ENCODE peak calls at places on chromosomes 16 and 17, in five cellular contexts. M is sigmoid colon, Y is IMR-90, D is heart left ventricle, S is adrenal gland. G is an unnamed sample.
A peak's percentile ranks its signal among the peaks of the same experiment; 100 is the strongest.

GRCh38 chr16:64864232-64864803 is 257.5 kb downstream of the CDH11 start:
- DNase-seq in M (no peak), Y (peak; percentile 98), D (no peak), S (no peak), G (peak; percentile 45)

GRCh38 chr16:50165473-50165872 is 12.4 kb downstream of the TENT4B start:
- DNase-seq in S (no peak), D (no peak), Y (no peak), M (no peak), G (no peak)

GRCh38 chr16:19232988-19233387 is 52.5 kb upstream of the CLEC19A start:
- DNase-seq in Y (no peak), S (no peak), M (no peak), D (no peak), G (no peak)

GRCh38 chr16:67415872-67416793 is at the start of gene ZDHHC1:
- DNase-seq in M (peak; percentile 87), Y (peak; percentile 61), S (peak; percentile 81), D (peak; percentile 88), G (peak; percentile 74)

GRCh38 chr16:88527937-88528743 is 42.1 kb upstream of the ZC3H18 start:
- DNase-seq in M (no peak), Y (no peak), D (peak; percentile 63), S (no peak), G (no peak)

GRCh38 chr17:41369713-41370112 is at the start of gene KRT33B:
- DNase-seq in S (no peak), Y (no peak), M (no peak), D (no peak), G (no peak)

GRCh38 chr17:14464741-14465140 is 163.9 kb downstream of the HS3ST3B1 start:
- DNase-seq in Y (peak; percentile 70), S (no peak), M (no peak), D (no peak), G (no peak)

GRCh38 chr17:77698903-77699615 is 259.4 kb upstream of the TNRC6C start:
- DNase-seq in D (no peak), S (no peak), Y (no peak), M (no peak), G (no peak)

GRCh38 chr17:35257080-35257701 is 14.3 kb downstream of the SLFN5 start:
- DNase-seq in M (peak; percentile 74), D (no peak), Y (peak; percentile 41), S (peak; percentile 65), G (peak; percentile 7)

GRCh38 chr17:40023590-40024292 is 8.5 kb downstream of the CSF3 start:
- DNase-seq in M (peak; percentile 67), Y (no peak), S (peak; percentile 36), D (peak; percentile 67), G (no peak)

GRCh38 chr17:20315321-20315720 is 152.0 kb downstream of the LGALS9B start:
- DNase-seq in Y (no peak), D (no peak), S (no peak), M (no peak), G (no peak)

GRCh38 chr17:44376124-44376523 is 12.5 kb upstream of the FAM171A2 start:
- DNase-seq in Y (peak; percentile 10), S (no peak), M (peak; percentile 70), D (no peak), G (peak; percentile 61)

GRCh38 chr16:78957328-78958100 is 643.0 kb downstream of the MAF start:
- DNase-seq in S (no peak), Y (no peak), D (no peak), M (no peak), G (no peak)

GRCh38 chr17:68759343-68760140 is 158.4 kb upstream of the FAM20A start:
- DNase-seq in M (peak; percentile 94), Y (peak; percentile 93), S (peak; percentile 86), D (peak; percentile 86), G (peak; percentile 87)

GRCh38 chr16:5615868-5616642 is 518.5 kb upstream of the EEF2KMT start:
- DNase-seq in S (peak; percentile 46), Y (no peak), M (peak; percentile 66), D (peak; percentile 64), G (peak; percentile 70)

GRCh38 chr16:48277158-48277557 is 29.8 kb upstream of the ABCC11 start:
- DNase-seq in Y (no peak), M (no peak), S (no peak), D (no peak), G (no peak)

GRCh38 chr17:56144205-56144604 is 9.1 kb upstream of the ANKFN1 start:
- DNase-seq in S (no peak), Y (no peak), M (no peak), D (no peak), G (no peak)

GRCh38 chr17:56146005-56146404 is 7.3 kb upstream of the ANKFN1 start:
- DNase-seq in D (no peak), Y (no peak), M (no peak), S (no peak), G (no peak)

GRCh38 chr17:56142781-56143180 is 10.5 kb upstream of the ANKFN1 start:
- DNase-seq in D (no peak), Y (peak; percentile 21), S (no peak), M (no peak), G (no peak)

GRCh38 chr17:56142325-56142724 is 10.9 kb upstream of the ANKFN1 start:
- DNase-seq in Y (peak; percentile 95), M (no peak), D (no peak), S (no peak), G (no peak)

DNA sequence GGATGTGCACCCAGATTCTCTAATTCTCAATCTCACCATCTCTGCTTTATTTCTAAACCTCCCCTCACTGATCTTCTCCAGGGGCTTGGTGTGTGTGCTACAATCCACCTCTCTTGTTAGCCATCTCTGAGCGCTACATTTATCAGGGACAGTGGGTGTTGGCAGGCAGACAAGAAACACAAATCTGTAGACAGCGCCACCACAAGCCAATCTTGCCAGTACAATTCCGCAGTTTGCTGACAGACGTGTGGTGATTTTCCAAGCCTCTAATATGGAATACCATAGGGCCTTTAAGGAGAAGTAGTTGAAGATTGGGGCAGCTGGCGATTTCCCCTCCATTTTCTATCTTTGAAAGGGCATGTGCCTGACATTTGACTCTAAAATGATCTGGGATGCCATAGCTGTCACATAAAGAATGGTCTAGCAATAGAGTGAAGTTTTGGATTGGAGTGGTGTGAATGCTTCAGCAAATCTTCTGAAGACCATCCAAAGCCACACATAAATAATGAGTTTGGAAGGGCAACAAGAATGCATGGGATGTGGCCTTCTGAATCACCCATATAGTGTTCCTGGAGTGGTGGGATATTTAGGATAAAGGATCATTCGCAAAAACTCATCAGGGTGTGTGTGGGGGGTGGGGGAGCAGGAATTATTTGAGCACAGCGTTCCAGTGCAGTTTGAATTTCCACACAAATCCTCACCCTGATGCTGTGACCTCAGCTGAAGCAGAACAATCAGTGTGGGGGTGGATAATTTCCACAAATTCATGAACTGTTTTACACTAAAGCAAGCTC is 12.0 kb upstream of the ANKFN1 start:
- DNase-seq in S (no peak), Y (peak; percentile 45), M (no peak), D (no peak), G (no peak)
- TF ChIP-seq POLR2A in S (no peak), Y (no peak), M (no peak), D (no peak), G (no peak)

DNA sequence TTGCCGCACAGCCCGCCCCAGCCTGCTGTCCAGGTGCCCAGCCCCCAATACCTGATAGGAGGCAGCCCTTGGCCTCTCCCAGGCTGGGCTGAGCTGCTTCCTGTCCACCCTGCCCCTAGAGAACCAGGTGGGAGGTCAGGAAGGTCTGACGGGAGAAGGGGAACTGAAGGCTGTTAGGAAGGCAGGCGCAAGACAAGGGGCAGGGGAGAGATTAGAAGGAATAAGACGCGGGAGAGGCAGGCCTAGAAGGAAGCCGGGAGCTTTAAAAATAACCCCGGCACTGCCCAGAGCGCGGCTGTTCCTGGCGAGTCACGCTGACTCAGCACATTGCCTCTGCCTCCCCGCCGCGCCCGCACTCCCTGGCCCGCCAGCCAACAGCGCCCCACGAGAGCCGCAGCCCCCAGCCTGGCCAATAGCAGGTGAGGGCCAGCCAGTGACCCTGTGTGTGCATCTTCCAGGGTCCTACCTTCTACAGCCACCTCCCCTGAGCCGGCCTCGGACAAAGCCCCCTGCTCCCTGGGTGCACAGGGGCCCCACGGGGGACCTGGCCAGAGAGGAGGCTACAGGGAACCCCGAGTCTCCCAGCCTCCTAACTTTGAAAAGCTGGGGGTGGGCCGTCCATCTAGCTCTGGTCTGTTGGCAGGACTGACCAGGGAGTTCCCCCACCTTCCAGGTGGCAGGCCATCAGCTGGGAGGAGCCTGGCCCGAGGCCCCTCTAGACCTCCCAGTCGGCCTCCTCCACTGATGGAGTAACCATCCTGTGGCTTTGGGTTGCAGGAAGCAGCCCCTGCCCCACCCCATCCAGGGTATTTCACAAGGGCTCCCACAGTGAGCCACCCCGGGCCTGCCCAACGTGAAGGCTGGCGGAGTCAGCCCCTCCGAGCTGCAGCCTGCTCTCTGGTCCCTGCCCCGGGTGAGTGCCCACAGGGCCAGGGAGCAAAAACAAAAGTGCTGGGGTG is 4.0 kb downstream of the MAFG start:
- DNase-seq in D (peak; percentile 86), S (peak; percentile 77), Y (peak; percentile 72), M (peak; percentile 86), G (peak; percentile 96)
- TF ChIP-seq POLR2A in D (no peak), S (peak; percentile 57), Y (peak; percentile 35), M (no peak), G (peak; percentile 10)

GRCh38 chr16:3364774-3365427 is 9.2 kb downstream of the OR2C1 start:
- DNase-seq in Y (peak; percentile 95), S (peak; percentile 92), M (peak; percentile 94), D (peak; percentile 92), G (peak; percentile 40)
- TF ChIP-seq POLR2A in Y (peak; percentile 92), S (peak; percentile 78), M (no peak), D (peak; percentile 41), G (peak; percentile 17)

GRCh38 chr16:2458887-2459646 is 842 bp upstream of the TEDC2 start:
- DNase-seq in Y (no peak), M (no peak), S (no peak), D (no peak), G (no peak)
- TF ChIP-seq POLR2A in Y (no peak), M (no peak), S (no peak), D (no peak), G (no peak)

GRCh38 chr16:22206013-22206846 is at the start of gene EEF2K:
- DNase-seq in D (peak; percentile 93), S (peak; percentile 91), Y (peak; percentile 95), M (peak; percentile 98), G (peak; percentile 91)
- TF ChIP-seq POLR2A in D (peak; percentile 53), S (peak; percentile 77), Y (no peak), M (peak; percentile 45), G (peak; percentile 47)

GRCh38 chr17:2392252-2393183 is 8.3 kb downstream of the MNT start:
- DNase-seq in S (peak; percentile 98), D (peak; percentile 98), Y (peak; percentile 94), M (peak; percentile 98), G (peak; percentile 95)
- TF ChIP-seq POLR2A in S (peak; percentile 76), D (peak; percentile 49), Y (peak; percentile 65), M (no peak), G (peak; percentile 32)

GRCh38 chr17:42387663-42388380 is 420 bp downstream of the STAT3 start:
- DNase-seq in Y (no peak), M (peak; percentile 80), S (peak; percentile 55), D (peak; percentile 73), G (no peak)

GRCh38 chr17:42388381-42389134 is at the start of gene STAT3:
- DNase-seq in S (peak; percentile 100), D (peak; percentile 100), Y (peak; percentile 100), M (peak; percentile 100), G (peak; percentile 95)

GRCh38 chr17:42387221-42387657 is 1.0 kb downstream of the STAT3 start:
- DNase-seq in D (no peak), S (no peak), M (peak; percentile 58), Y (peak; percentile 74), G (no peak)

GRCh38 chr17:42389902-42390301 is 1.7 kb upstream of the STAT3 start:
- DNase-seq in M (peak; percentile 46), D (no peak), S (no peak), Y (no peak), G (no peak)

DNA sequence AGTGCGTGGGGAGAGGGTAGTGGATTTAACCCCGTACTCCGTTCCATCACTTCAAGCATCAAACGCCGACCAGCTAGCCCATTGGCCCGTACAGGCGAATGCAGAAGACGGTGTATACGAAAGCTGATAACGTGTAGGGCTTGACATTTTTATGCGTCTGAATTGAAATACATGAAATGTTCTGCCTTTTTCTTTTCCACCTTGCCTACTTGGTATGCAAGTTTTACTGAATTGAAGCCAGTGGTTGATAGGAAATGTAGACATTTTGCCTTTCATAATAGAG is 834 bp upstream of the STAT3 start:
- DNase-seq in S (no peak), D (no peak), M (no peak), Y (no peak), G (no peak)
- TF ChIP-seq POLR2A in S (no peak), D (no peak), M (no peak), Y (no peak), G (no peak)

G was measured in H54.